ENCODE peak calls at places on chromosomes 13 and 19, in five cellular contexts. One of them, this sample, is unnamed. For H3K4me1, the result is how much of the 10 kb centered on the place peaks cover.

GRCh38 chr19:33905937-33906577 is 109.4 kb downstream of the KCTD15 start:
- DNase-seq in gastrocnemius medialis: no peak
- DNase-seq in heart right ventricle: peak
- DNase-seq in body of pancreas: peak
- DNase-seq in upper lobe of right lung: peak
- DNase-seq in this sample: no peak

GRCh38 chr13:27131202-27131623 is 40.4 kb downstream of the USP12 start:
- DNase-seq in gastrocnemius medialis: no peak
- DNase-seq in heart right ventricle: no peak
- DNase-seq in body of pancreas: no peak
- DNase-seq in upper lobe of right lung: no peak
- DNase-seq in this sample: no peak

GRCh38 chr13:87736849-87737400 is 65.8 kb downstream of the SLITRK5 start:
- DNase-seq in gastrocnemius medialis: no peak
- DNase-seq in heart right ventricle: no peak
- DNase-seq in body of pancreas: no peak
- DNase-seq in upper lobe of right lung: no peak
- DNase-seq in this sample: no peak

GRCh38 chr13:37736040-37736439 is 133.5 kb downstream of the TRPC4 start:
- DNase-seq in gastrocnemius medialis: no peak
- DNase-seq in heart right ventricle: no peak
- DNase-seq in body of pancreas: no peak
- DNase-seq in upper lobe of right lung: no peak
- DNase-seq in this sample: no peak

GRCh38 chr19:2540646-2541454 is 64.9 kb downstream of the GADD45B start:
- DNase-seq in gastrocnemius medialis: peak
- DNase-seq in heart right ventricle: peak
- DNase-seq in body of pancreas: peak
- DNase-seq in upper lobe of right lung: peak
- DNase-seq in this sample: no peak

GRCh38 chr19:10226376-10227214 is 4.5 kb downstream of the S1PR2 start:
- DNase-seq in gastrocnemius medialis: peak
- DNase-seq in heart right ventricle: peak
- DNase-seq in body of pancreas: peak
- DNase-seq in upper lobe of right lung: peak
- DNase-seq in this sample: peak

GRCh38 chr13:38685974-38686571 is 804 bp upstream of the FREM2 start:
- DNase-seq in gastrocnemius medialis: no peak
- DNase-seq in heart right ventricle: no peak
- DNase-seq in body of pancreas: peak
- DNase-seq in upper lobe of right lung: no peak
- DNase-seq in this sample: no peak

GRCh38 chr13:76406243-76406642 is 480.0 kb downstream of the KCTD12 start:
- DNase-seq in gastrocnemius medialis: no peak
- DNase-seq in heart right ventricle: no peak
- DNase-seq in body of pancreas: no peak
- DNase-seq in upper lobe of right lung: no peak
- DNase-seq in this sample: no peak

GRCh38 chr19:46904114-46905060 is 43.6 kb downstream of the ARHGAP35 start:
- DNase-seq in gastrocnemius medialis: no peak
- DNase-seq in heart right ventricle: peak
- DNase-seq in body of pancreas: peak
- DNase-seq in upper lobe of right lung: no peak
- DNase-seq in this sample: no peak

GRCh38 chr19:1272423-1273262 is 2.7 kb upstream of the FAM174C start:
- DNase-seq in gastrocnemius medialis: no peak
- DNase-seq in heart right ventricle: no peak
- DNase-seq in body of pancreas: no peak
- DNase-seq in upper lobe of right lung: no peak
- DNase-seq in this sample: no peak
- H3K4me1 ChIP-seq in gastrocnemius medialis: half or more
- H3K4me1 ChIP-seq in heart right ventricle: half or more
- H3K4me1 ChIP-seq in body of pancreas: half or more
- H3K4me1 ChIP-seq in upper lobe of right lung: half or more
- H3K4me1 ChIP-seq in this sample: half or more

GRCh38 chr19:17305211-17305516 is 508 bp upstream of the MRPL34 start:
- DNase-seq in gastrocnemius medialis: no peak
- DNase-seq in heart right ventricle: no peak
- DNase-seq in body of pancreas: no peak
- DNase-seq in upper lobe of right lung: no peak
- DNase-seq in this sample: no peak
- H3K4me1 ChIP-seq in gastrocnemius medialis: under half
- H3K4me1 ChIP-seq in heart right ventricle: half or more
- H3K4me1 ChIP-seq in body of pancreas: half or more
- H3K4me1 ChIP-seq in upper lobe of right lung: under half
- H3K4me1 ChIP-seq in this sample: under half

DNA sequence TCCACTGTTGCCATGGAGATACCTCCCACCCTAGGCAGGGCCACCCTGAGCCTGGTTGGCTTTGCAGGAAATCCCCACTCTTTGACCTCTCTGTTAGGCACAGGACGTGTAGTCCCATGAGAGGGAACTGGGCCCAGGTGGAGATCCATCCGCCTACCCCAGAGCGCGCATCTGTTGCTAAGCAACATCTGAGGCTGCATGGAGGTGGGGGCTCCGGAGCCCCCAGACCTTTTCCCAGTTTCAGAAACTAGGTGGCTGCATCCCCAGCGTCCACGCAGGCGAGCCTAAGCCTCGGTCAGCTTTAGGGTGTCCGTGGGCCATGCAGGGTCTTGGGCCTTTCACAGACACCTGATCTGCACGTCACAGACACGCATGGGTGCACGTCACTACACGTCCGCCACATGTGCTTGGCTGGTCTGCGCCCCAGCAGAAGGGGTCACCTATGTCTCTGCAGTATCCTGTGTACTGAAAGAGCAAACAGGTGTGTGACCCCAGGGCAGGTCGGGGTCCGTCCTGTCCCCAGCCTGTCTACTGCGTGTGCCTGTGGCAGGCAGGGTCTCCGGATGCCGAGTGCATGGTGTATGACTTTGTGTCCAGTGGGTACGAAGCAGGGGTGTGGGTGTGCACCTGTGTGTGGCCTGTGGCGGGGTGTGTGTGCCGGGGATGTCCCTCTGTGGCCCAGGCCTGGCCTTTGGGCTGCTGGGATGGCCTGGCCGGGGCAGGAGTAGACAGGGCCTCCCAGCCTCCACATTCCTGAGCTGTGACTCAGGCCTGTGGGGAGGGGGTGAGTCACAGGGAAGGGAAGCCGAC is 4.1 kb upstream of the CIRBP start:
- DNase-seq in gastrocnemius medialis: no peak
- DNase-seq in heart right ventricle: peak
- DNase-seq in body of pancreas: peak
- DNase-seq in upper lobe of right lung: peak
- DNase-seq in this sample: no peak
- H3K4me1 ChIP-seq in gastrocnemius medialis: half or more
- H3K4me1 ChIP-seq in heart right ventricle: half or more
- H3K4me1 ChIP-seq in body of pancreas: half or more
- H3K4me1 ChIP-seq in upper lobe of right lung: half or more
- H3K4me1 ChIP-seq in this sample: under half

GRCh38 chr13:49777746-49778614 is 14.5 kb downstream of the KPNA3 start:
- DNase-seq in gastrocnemius medialis: no peak
- DNase-seq in heart right ventricle: no peak
- DNase-seq in body of pancreas: no peak
- DNase-seq in upper lobe of right lung: no peak
- DNase-seq in this sample: no peak
- H3K4me1 ChIP-seq in gastrocnemius medialis: under half
- H3K4me1 ChIP-seq in heart right ventricle: half or more
- H3K4me1 ChIP-seq in body of pancreas: under half
- H3K4me1 ChIP-seq in upper lobe of right lung: under half
- H3K4me1 ChIP-seq in this sample: under half

GRCh38 chr19:18245297-18245696 is 19.1 kb upstream of the PDE4C start:
- DNase-seq in gastrocnemius medialis: no peak
- DNase-seq in heart right ventricle: no peak
- DNase-seq in body of pancreas: no peak
- DNase-seq in upper lobe of right lung: no peak
- DNase-seq in this sample: no peak

GRCh38 chr19:18233224-18233825 is 7.1 kb upstream of the PDE4C start:
- DNase-seq in gastrocnemius medialis: no peak
- DNase-seq in heart right ventricle: no peak
- DNase-seq in body of pancreas: peak
- DNase-seq in upper lobe of right lung: peak
- DNase-seq in this sample: peak

GRCh38 chr19:18234194-18234593 is 8.0 kb upstream of the PDE4C start:
- DNase-seq in gastrocnemius medialis: no peak
- DNase-seq in heart right ventricle: no peak
- DNase-seq in body of pancreas: no peak
- DNase-seq in upper lobe of right lung: no peak
- DNase-seq in this sample: no peak

GRCh38 chr19:18239303-18239702 is 13.1 kb upstream of the PDE4C start:
- DNase-seq in gastrocnemius medialis: no peak
- DNase-seq in heart right ventricle: no peak
- DNase-seq in body of pancreas: no peak
- DNase-seq in upper lobe of right lung: no peak
- DNase-seq in this sample: peak
- H3K4me1 ChIP-seq in gastrocnemius medialis: under half
- H3K4me1 ChIP-seq in heart right ventricle: under half
- H3K4me1 ChIP-seq in body of pancreas: under half
- H3K4me1 ChIP-seq in upper lobe of right lung: under half
- H3K4me1 ChIP-seq in this sample: under half

GRCh38 chr13:110302154-110302553 is 4.8 kb downstream of the COL4A1 start:
- DNase-seq in gastrocnemius medialis: no peak
- DNase-seq in heart right ventricle: no peak
- DNase-seq in body of pancreas: no peak
- DNase-seq in upper lobe of right lung: no peak
- DNase-seq in this sample: no peak
- H3K4me1 ChIP-seq in gastrocnemius medialis: under half
- H3K4me1 ChIP-seq in heart right ventricle: half or more
- H3K4me1 ChIP-seq in body of pancreas: under half
- H3K4me1 ChIP-seq in upper lobe of right lung: half or more
- H3K4me1 ChIP-seq in this sample: under half

GRCh38 chr19:18503337-18503970 is 18.4 kb downstream of the ELL start:
- DNase-seq in gastrocnemius medialis: no peak
- DNase-seq in heart right ventricle: no peak
- DNase-seq in body of pancreas: no peak
- DNase-seq in upper lobe of right lung: no peak
- DNase-seq in this sample: no peak
- H3K4me1 ChIP-seq in gastrocnemius medialis: half or more
- H3K4me1 ChIP-seq in heart right ventricle: half or more
- H3K4me1 ChIP-seq in body of pancreas: half or more
- H3K4me1 ChIP-seq in upper lobe of right lung: half or more
- H3K4me1 ChIP-seq in this sample: under half

GRCh38 chr13:32391101-32391620 is 36.8 kb downstream of the N4BP2L1 start:
- DNase-seq in gastrocnemius medialis: no peak
- DNase-seq in heart right ventricle: no peak
- DNase-seq in body of pancreas: no peak
- DNase-seq in upper lobe of right lung: no peak
- DNase-seq in this sample: no peak
- H3K4me1 ChIP-seq in gastrocnemius medialis: under half
- H3K4me1 ChIP-seq in heart right ventricle: under half
- H3K4me1 ChIP-seq in body of pancreas: under half
- H3K4me1 ChIP-seq in upper lobe of right lung: under half
- H3K4me1 ChIP-seq in this sample: under half